ENCODE peak calls at places on chromosome 6, in seven cellular contexts. One of them, this sample, is unnamed.
A peak's percentile ranks its signal among the peaks of the same experiment; 100 is the strongest.

GRCh38 chr6:17418281-17419188 is 25.1 kb downstream of the CAP2 start:
- DNase-seq in H9: peak; percentile 28
- DNase-seq in neuronal stem cell: no peak
- DNase-seq in hepatocyte: no peak
- DNase-seq in GM23248: peak; percentile 76
- DNase-seq in neural progenitor cell: peak; percentile 12
- DNase-seq in OCI-LY7: no peak
- DNase-seq in this sample: no peak

GRCh38 chr6:108560463-108561308 is at the start of gene FOXO3:
- DNase-seq in H9: peak; percentile 94
- DNase-seq in neuronal stem cell: peak; percentile 89
- DNase-seq in hepatocyte: peak; percentile 96
- DNase-seq in GM23248: peak; percentile 94
- DNase-seq in neural progenitor cell: peak; percentile 95
- DNase-seq in OCI-LY7: peak; percentile 48
- DNase-seq in this sample: peak; percentile 99

GRCh38 chr6:4719491-4719890 is 56.7 kb upstream of the CDYL start:
- DNase-seq in H9: no peak
- DNase-seq in neuronal stem cell: no peak
- DNase-seq in hepatocyte: no peak
- DNase-seq in GM23248: no peak
- DNase-seq in neural progenitor cell: no peak
- DNase-seq in OCI-LY7: no peak
- DNase-seq in this sample: no peak

GRCh38 chr6:105374010-105374420 is 28.9 kb downstream of the PREP start:
- DNase-seq in H9: no peak
- DNase-seq in neuronal stem cell: no peak
- DNase-seq in hepatocyte: peak; percentile 73
- DNase-seq in GM23248: peak; percentile 75
- DNase-seq in neural progenitor cell: no peak
- DNase-seq in OCI-LY7: no peak
- DNase-seq in this sample: no peak

GRCh38 chr6:15662246-15663056 is at the start of gene DTNBP1:
- DNase-seq in H9: peak; percentile 83
- DNase-seq in neuronal stem cell: peak; percentile 75
- DNase-seq in hepatocyte: peak; percentile 92
- DNase-seq in GM23248: peak; percentile 70
- DNase-seq in neural progenitor cell: peak; percentile 90
- DNase-seq in OCI-LY7: peak; percentile 88
- DNase-seq in this sample: peak; percentile 94

GRCh38 chr6:137405806-137406205 is 88.4 kb downstream of the OLIG3 start:
- DNase-seq in H9: no peak
- DNase-seq in neuronal stem cell: no peak
- DNase-seq in hepatocyte: no peak
- DNase-seq in GM23248: no peak
- DNase-seq in neural progenitor cell: no peak
- DNase-seq in OCI-LY7: peak; percentile 26
- DNase-seq in this sample: no peak

GRCh38 chr6:161369339-161369738 is 95.5 kb upstream of the AGPAT4 start:
- DNase-seq in H9: no peak
- DNase-seq in neuronal stem cell: no peak
- DNase-seq in hepatocyte: peak; percentile 72
- DNase-seq in GM23248: peak; percentile 99
- DNase-seq in neural progenitor cell: no peak
- DNase-seq in OCI-LY7: no peak
- DNase-seq in this sample: peak; percentile 96

GRCh38 chr6:150599199-150600002 is at the start of gene PLEKHG1:
- DNase-seq in H9: peak; percentile 79
- DNase-seq in neuronal stem cell: peak; percentile 53
- DNase-seq in hepatocyte: peak; percentile 87
- DNase-seq in GM23248: peak; percentile 71
- DNase-seq in neural progenitor cell: peak; percentile 87
- DNase-seq in OCI-LY7: peak; percentile 89
- DNase-seq in this sample: peak; percentile 90

GRCh38 chr6:69887026-69887425 is 20.7 kb downstream of the COL19A1 start:
- DNase-seq in H9: no peak
- DNase-seq in neuronal stem cell: no peak
- DNase-seq in hepatocyte: no peak
- DNase-seq in GM23248: peak; percentile 3
- DNase-seq in neural progenitor cell: no peak
- DNase-seq in OCI-LY7: no peak
- DNase-seq in this sample: no peak

GRCh38 chr6:137013031-137013430 is 31.7 kb downstream of the IL20RA start:
- DNase-seq in H9: no peak
- DNase-seq in neuronal stem cell: no peak
- DNase-seq in hepatocyte: no peak
- DNase-seq in GM23248: peak; percentile 21
- DNase-seq in neural progenitor cell: no peak
- DNase-seq in OCI-LY7: no peak
- DNase-seq in this sample: peak; percentile 83

GRCh38 chr6:132818404-132819359 is 4.3 kb downstream of the RPS12 start:
- DNase-seq in H9: no peak
- DNase-seq in neuronal stem cell: no peak
- DNase-seq in hepatocyte: no peak
- DNase-seq in GM23248: peak; percentile 50
- DNase-seq in neural progenitor cell: no peak
- DNase-seq in OCI-LY7: peak; percentile 7
- DNase-seq in this sample: no peak

GRCh38 chr6:44086931-44087574 is 40.2 kb downstream of the MRPL14 start:
- DNase-seq in H9: no peak
- DNase-seq in neuronal stem cell: no peak
- DNase-seq in hepatocyte: peak; percentile 52
- DNase-seq in GM23248: peak; percentile 43
- DNase-seq in neural progenitor cell: no peak
- DNase-seq in OCI-LY7: no peak
- DNase-seq in this sample: no peak

GRCh38 chr6:126113261-126113660 is 126.9 kb downstream of the TRMT11 start:
- DNase-seq in H9: no peak
- DNase-seq in neuronal stem cell: no peak
- DNase-seq in hepatocyte: no peak
- DNase-seq in GM23248: no peak
- DNase-seq in neural progenitor cell: no peak
- DNase-seq in OCI-LY7: no peak
- DNase-seq in this sample: no peak

GRCh38 chr6:126118934-126119333 is 132.6 kb downstream of the TRMT11 start:
- DNase-seq in H9: no peak
- DNase-seq in neuronal stem cell: no peak
- DNase-seq in hepatocyte: no peak
- DNase-seq in GM23248: peak; percentile 23
- DNase-seq in neural progenitor cell: no peak
- DNase-seq in OCI-LY7: no peak
- DNase-seq in this sample: no peak

GRCh38 chr6:126123226-126123625 is 136.9 kb downstream of the TRMT11 start:
- DNase-seq in H9: no peak
- DNase-seq in neuronal stem cell: no peak
- DNase-seq in hepatocyte: peak; percentile 18
- DNase-seq in GM23248: no peak
- DNase-seq in neural progenitor cell: no peak
- DNase-seq in OCI-LY7: no peak
- DNase-seq in this sample: no peak

GRCh38 chr6:126117251-126117650 is 130.9 kb downstream of the TRMT11 start:
- DNase-seq in H9: no peak
- DNase-seq in neuronal stem cell: no peak
- DNase-seq in hepatocyte: no peak
- DNase-seq in GM23248: peak; percentile 28
- DNase-seq in neural progenitor cell: no peak
- DNase-seq in OCI-LY7: no peak
- DNase-seq in this sample: no peak

GRCh38 chr6:126118058-126118759 is 131.9 kb downstream of the TRMT11 start:
- DNase-seq in H9: no peak
- DNase-seq in neuronal stem cell: no peak
- DNase-seq in hepatocyte: no peak
- DNase-seq in GM23248: peak; percentile 29
- DNase-seq in neural progenitor cell: no peak
- DNase-seq in OCI-LY7: no peak
- DNase-seq in this sample: no peak
- H3K27ac ChIP-seq in H9: no peak overlapping the region
- H3K27ac ChIP-seq in neuronal stem cell: no peak overlapping the region
- H3K27ac ChIP-seq in hepatocyte: no peak overlapping the region
- H3K27ac ChIP-seq in GM23248: no peak overlapping the region
- H3K27ac ChIP-seq in neural progenitor cell: no peak overlapping the region
- H3K27ac ChIP-seq in OCI-LY7: no peak overlapping the region
- H3K27ac ChIP-seq in this sample: peak overlapping the region; percentile 49

GRCh38 chr6:90787411-90787810 is 200.5 kb upstream of the MAP3K7 start:
- DNase-seq in H9: no peak
- DNase-seq in neuronal stem cell: no peak
- DNase-seq in hepatocyte: no peak
- DNase-seq in GM23248: no peak
- DNase-seq in neural progenitor cell: no peak
- DNase-seq in OCI-LY7: no peak
- DNase-seq in this sample: no peak

GRCh38 chr6:90788781-90789180 is 201.9 kb upstream of the MAP3K7 start:
- DNase-seq in H9: no peak
- DNase-seq in neuronal stem cell: no peak
- DNase-seq in hepatocyte: no peak
- DNase-seq in GM23248: no peak
- DNase-seq in neural progenitor cell: no peak
- DNase-seq in OCI-LY7: no peak
- DNase-seq in this sample: no peak

GRCh38 chr6:90793771-90794170 is 206.9 kb upstream of the MAP3K7 start:
- DNase-seq in H9: no peak
- DNase-seq in neuronal stem cell: no peak
- DNase-seq in hepatocyte: no peak
- DNase-seq in GM23248: no peak
- DNase-seq in neural progenitor cell: no peak
- DNase-seq in OCI-LY7: no peak
- DNase-seq in this sample: no peak

GRCh38 chr6:90790696-90791095 is 203.8 kb upstream of the MAP3K7 start:
- DNase-seq in H9: no peak
- DNase-seq in neuronal stem cell: no peak
- DNase-seq in hepatocyte: peak; percentile 7
- DNase-seq in GM23248: peak; percentile 87
- DNase-seq in neural progenitor cell: no peak
- DNase-seq in OCI-LY7: no peak
- DNase-seq in this sample: peak; percentile 42

GRCh38 chr6:90790058-90790457 is 203.2 kb upstream of the MAP3K7 start:
- DNase-seq in H9: no peak
- DNase-seq in neuronal stem cell: no peak
- DNase-seq in hepatocyte: peak; percentile 15
- DNase-seq in GM23248: peak; percentile 51
- DNase-seq in neural progenitor cell: no peak
- DNase-seq in OCI-LY7: no peak
- DNase-seq in this sample: no peak
- H2AFZ ChIP-seq in H9: no peak overlapping the region
- H2AFZ ChIP-seq in neuronal stem cell: peak overlapping the region; percentile 26
- H2AFZ ChIP-seq in hepatocyte: peak overlapping the region; percentile 2
- H2AFZ ChIP-seq in GM23248: peak overlapping the region; percentile 91
- H2AFZ ChIP-seq in neural progenitor cell: no peak overlapping the region
- H2AFZ ChIP-seq in OCI-LY7: no peak overlapping the region
- H2AFZ ChIP-seq in this sample: peak overlapping the region; percentile 88

GRCh38 chr6:7142228-7142801 is 34.6 kb downstream of the RREB1 start:
- DNase-seq in H9: no peak
- DNase-seq in neuronal stem cell: no peak
- DNase-seq in hepatocyte: no peak
- DNase-seq in GM23248: no peak
- DNase-seq in neural progenitor cell: no peak
- DNase-seq in OCI-LY7: no peak
- DNase-seq in this sample: no peak

GRCh38 chr6:7144810-7145209 is 37.0 kb downstream of the RREB1 start:
- DNase-seq in H9: no peak
- DNase-seq in neuronal stem cell: no peak
- DNase-seq in hepatocyte: no peak
- DNase-seq in GM23248: no peak
- DNase-seq in neural progenitor cell: no peak
- DNase-seq in OCI-LY7: no peak
- DNase-seq in this sample: no peak

GRCh38 chr6:7140631-7141366 is 33.0 kb downstream of the RREB1 start:
- DNase-seq in H9: peak; percentile 89
- DNase-seq in neuronal stem cell: peak; percentile 65
- DNase-seq in hepatocyte: peak; percentile 89
- DNase-seq in GM23248: peak; percentile 94
- DNase-seq in neural progenitor cell: peak; percentile 89
- DNase-seq in OCI-LY7: peak; percentile 54
- DNase-seq in this sample: peak; percentile 99

GRCh38 chr6:7145269-7146078 is 37.7 kb downstream of the RREB1 start:
- DNase-seq in H9: no peak
- DNase-seq in neuronal stem cell: no peak
- DNase-seq in hepatocyte: no peak
- DNase-seq in GM23248: no peak
- DNase-seq in neural progenitor cell: no peak
- DNase-seq in OCI-LY7: no peak
- DNase-seq in this sample: no peak

DNA sequence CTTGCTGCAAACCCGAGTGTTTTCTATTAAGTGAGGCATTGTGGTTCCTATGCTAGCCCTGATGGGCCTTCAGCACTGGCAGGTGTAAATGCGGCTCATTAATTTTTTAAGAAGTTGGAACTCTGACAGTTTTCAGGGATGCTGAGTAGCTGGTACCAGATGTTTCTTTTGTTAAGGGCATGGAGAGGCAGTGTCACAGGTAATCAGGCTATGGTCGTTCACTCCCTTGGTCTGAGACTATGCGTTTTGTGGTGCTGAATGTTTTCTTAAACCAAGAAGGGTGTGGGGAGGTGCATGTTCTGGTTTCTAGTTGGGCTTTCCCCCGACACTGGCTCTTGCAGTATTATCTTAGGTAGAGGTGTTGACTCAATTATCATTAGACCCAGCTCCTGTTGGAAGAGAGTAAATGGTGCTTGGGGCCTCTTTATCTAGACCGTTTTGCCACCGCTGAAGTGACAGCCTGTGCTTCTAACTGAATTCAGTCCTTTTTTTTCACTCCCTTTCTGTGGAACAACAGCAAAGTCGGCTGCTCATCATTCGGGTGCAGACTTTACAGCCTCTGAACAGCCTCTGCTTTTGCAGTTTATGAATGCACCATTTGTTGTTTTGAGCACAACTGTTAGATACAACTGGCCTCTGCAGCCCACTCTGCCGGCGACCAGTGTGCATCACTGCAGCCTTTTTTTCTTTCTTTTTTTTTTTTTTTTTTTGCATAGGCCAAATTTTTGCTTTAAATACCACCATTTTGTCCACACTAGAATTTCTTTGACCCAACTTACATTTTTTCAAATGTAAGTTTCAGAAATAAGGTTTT is 35.6 kb downstream of the RREB1 start:
- DNase-seq in H9: no peak
- DNase-seq in neuronal stem cell: no peak
- DNase-seq in hepatocyte: peak; percentile 61
- DNase-seq in GM23248: peak; percentile 68
- DNase-seq in neural progenitor cell: no peak
- DNase-seq in OCI-LY7: no peak
- DNase-seq in this sample: peak; percentile 75
- H3K27ac ChIP-seq in H9: no peak overlapping the region
- H3K27ac ChIP-seq in neuronal stem cell: no peak overlapping the region
- H3K27ac ChIP-seq in hepatocyte: peak overlapping the region; percentile 99
- H3K27ac ChIP-seq in GM23248: peak overlapping the region; percentile 76
- H3K27ac ChIP-seq in neural progenitor cell: no peak overlapping the region
- H3K27ac ChIP-seq in OCI-LY7: no peak overlapping the region
- H3K27ac ChIP-seq in this sample: no peak overlapping the region

DNA sequence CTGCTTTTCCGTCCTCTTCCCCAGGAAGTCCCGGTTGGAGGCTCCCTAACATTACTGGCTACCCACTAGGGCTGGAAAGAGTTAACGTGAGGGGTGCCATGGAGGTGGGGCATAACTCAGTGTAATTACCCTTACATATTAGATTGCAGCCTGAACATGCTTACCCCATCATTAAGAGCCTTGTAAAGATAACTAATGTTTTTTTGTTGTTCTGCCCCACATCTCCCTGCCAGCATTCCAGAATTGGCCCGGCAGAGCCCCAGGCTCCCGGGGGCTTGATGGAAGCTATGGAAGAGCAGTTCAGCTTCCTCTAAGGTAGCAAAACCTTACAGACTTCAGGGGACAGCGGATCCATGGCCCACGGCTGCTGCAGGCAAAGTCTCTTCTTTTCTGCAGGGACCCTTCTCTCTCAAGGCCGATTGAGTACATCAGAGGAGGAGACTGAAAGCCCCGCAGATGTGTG is 166.1 kb upstream of the FOXQ1 start:
- DNase-seq in H9: no peak
- DNase-seq in neuronal stem cell: no peak
- DNase-seq in hepatocyte: no peak
- DNase-seq in GM23248: no peak
- DNase-seq in neural progenitor cell: no peak
- DNase-seq in OCI-LY7: no peak
- DNase-seq in this sample: no peak
- H2AFZ ChIP-seq in H9: no peak overlapping the region
- H2AFZ ChIP-seq in neuronal stem cell: peak overlapping the region; percentile 27
- H2AFZ ChIP-seq in hepatocyte: no peak overlapping the region
- H2AFZ ChIP-seq in GM23248: no peak overlapping the region
- H2AFZ ChIP-seq in neural progenitor cell: no peak overlapping the region
- H2AFZ ChIP-seq in OCI-LY7: no peak overlapping the region
- H2AFZ ChIP-seq in this sample: peak overlapping the region; percentile 50

This sample was measured in osteoblast.